ENCODE peak calls at places on chromosome 2, in nine cellular contexts. O is cardiac muscle cell; C is stimulated activated CD8-positive, alpha-beta memory T cell treated with anti-CD3 and anti-CD28 coated beads, Interleukin-4, amount 100 ng/mL, for 4 hours; H is Kasumi-1; J is AG04450; S is activated effector memory CD4-positive, alpha-beta T cell treated with anti-CD3 and anti-CD28 coated beads, Interleukin-2, amount 50 U/mL, for 16 hours; E is CD4-positive, CD25-positive, alpha-beta regulatory T cell; K is mucosa of gallbladder; G is lower lobe of right lung. D is an unnamed sample.

GRCh38 chr2:160868891-160869290 is 291.3 kb upstream of the TANK start:
- DNase-seq in K (no peak), G (no peak), O (peak), J (peak), C (no peak), S (no peak), H (no peak), E (no peak), D (no peak)

GRCh38 chr2:58046585-58047372 is at the start of gene VRK2:
- DNase-seq in G (peak), C (peak), O (peak), S (peak), E (peak), J (peak), K (peak), H (peak), D (peak)

GRCh38 chr2:95354469-95354901 is 48.0 kb upstream of the FAHD2A start:
- DNase-seq in H (no peak), C (no peak), G (no peak), E (no peak), S (no peak), J (no peak), K (no peak), O (no peak), D (no peak)

GRCh38 chr2:59957539-59957938 is 595.9 kb downstream of the BCL11A start:
- DNase-seq in H (no peak), S (no peak), G (no peak), C (no peak), E (no peak), J (no peak), K (no peak), O (no peak), D (no peak)

GRCh38 chr2:218081695-218082094 is 12.6 kb downstream of the RUFY4 start:
- DNase-seq in C (no peak), H (no peak), K (no peak), J (peak), S (no peak), E (no peak), G (no peak), O (peak), D (no peak)

GRCh38 chr2:37189452-37190153 is 1.1 kb upstream of the SULT6B1 start:
- DNase-seq in E (no peak), J (no peak), G (no peak), C (no peak), O (peak), K (peak), S (no peak), H (peak), D (no peak)

GRCh38 chr2:98827625-98828368 is 96.9 kb upstream of the MGAT4A start:
- DNase-seq in E (no peak), C (no peak), G (no peak), H (no peak), S (no peak), K (no peak), O (no peak), J (no peak), D (no peak)

GRCh38 chr2:200751786-200752185 is 59.9 kb upstream of the BZW1 start:
- DNase-seq in O (no peak), C (no peak), S (no peak), H (no peak), E (no peak), G (no peak), K (no peak), J (no peak), D (no peak)

GRCh38 chr2:215787565-215788178 is 225.7 kb downstream of the MREG start:
- DNase-seq in G (no peak), K (no peak), O (no peak), E (no peak), H (no peak), C (no peak), J (no peak), S (no peak), D (no peak)

GRCh38 chr2:636649-637405 is 40.4 kb downstream of the TMEM18 start:
- DNase-seq in H (peak), O (peak), G (peak), J (peak), E (peak), C (no peak), K (peak), S (peak), D (peak)

GRCh38 chr2:40028792-40029488 is 249.9 kb upstream of the THUMPD2 start:
- DNase-seq in S (no peak), G (no peak), O (no peak), H (no peak), E (no peak), J (no peak), C (no peak), K (no peak), D (no peak)

GRCh38 chr2:189178726-189179606 is 595 bp downstream of the COL5A2 start:
- DNase-seq in G (no peak), K (peak), C (no peak), S (no peak), J (peak), O (peak), E (no peak), H (no peak), D (no peak)

GRCh38 chr2:63058742-63059433 is 8.3 kb downstream of the OTX1 start:
- DNase-seq in H (no peak), J (no peak), G (no peak), E (no peak), S (no peak), C (no peak), O (no peak), K (no peak), D (peak)

GRCh38 chr2:8571792-8572499 is 109.9 kb upstream of the ID2 start:
- DNase-seq in J (no peak), C (no peak), K (no peak), O (no peak), H (no peak), E (no peak), S (no peak), G (no peak), D (no peak)

GRCh38 chr2:191176305-191176704 is 25.5 kb upstream of the STAT4 start:
- DNase-seq in C (no peak), S (no peak), H (no peak), O (no peak), E (no peak), J (no peak), G (no peak), K (no peak), D (no peak)